ENCODE peak calls at places on chromosomes 12 and 14, in five cellular contexts. S, M, K, G and I are unnamed samples.

GRCh38 chr14:99757331-99758070 is 35.7 kb upstream of the EML1 start:
- DNase-seq in S (no peak), M (peak), K (no peak), G (peak), I (no peak)

GRCh38 chr12:60144395-60144794 is 548.6 kb downstream of the SLC16A7 start:
- DNase-seq in S (no peak), M (no peak), K (no peak), G (no peak), I (no peak)

GRCh38 chr14:51972566-51972965 is 16.8 kb upstream of the RTRAF start:
- DNase-seq in S (no peak), M (no peak), K (no peak), G (no peak), I (no peak)

GRCh38 chr12:124464830-124465229 is 102.6 kb downstream of the NCOR2 start:
- DNase-seq in S (no peak), M (no peak), K (no peak), G (no peak), I (no peak)

GRCh38 chr12:94603434-94604068 is 46.8 kb downstream of the TMCC3 start:
- DNase-seq in S (peak), M (peak), K (peak), G (no peak), I (no peak)

GRCh38 chr12:40336573-40337199 is 111.9 kb downstream of the LRRK2 start:
- DNase-seq in S (no peak), M (peak), K (no peak), G (no peak), I (no peak)

GRCh38 chr12:3530548-3530947 is 39.5 kb downstream of the PRMT8 start:
- DNase-seq in S (no peak), M (no peak), K (no peak), G (peak), I (no peak)

GRCh38 chr12:100578923-100579322 is 5.4 kb downstream of the GAS2L3 start:
- DNase-seq in S (no peak), M (no peak), K (no peak), G (no peak), I (no peak)

GRCh38 chr12:96434107-96434506 is 33.9 kb upstream of the CDK17 start:
- DNase-seq in S (peak), M (no peak), K (no peak), G (no peak), I (no peak)

GRCh38 chr12:4412056-4412455 is 32.5 kb upstream of the FGF23 start:
- DNase-seq in S (no peak), M (no peak), K (no peak), G (no peak), I (no peak)

GRCh38 chr14:104135121-104135903 is 3.1 kb upstream of the KIF26A start:
- DNase-seq in S (no peak), M (peak), K (no peak), G (no peak), I (peak)

GRCh38 chr12:96294831-96295230 is 100.7 kb downstream of the ELK3 start:
- DNase-seq in S (no peak), M (no peak), K (no peak), G (no peak), I (no peak)

GRCh38 chr14:100115726-100116125 is 43.7 kb downstream of the DEGS2 start:
- DNase-seq in S (no peak), M (no peak), K (no peak), G (no peak), I (no peak)

GRCh38 chr14:52253503-52253902 is 14.0 kb upstream of the PTGDR start:
- DNase-seq in S (no peak), M (no peak), K (no peak), G (no peak), I (no peak)

GRCh38 chr12:12432373-12432772 is 75.5 kb downstream of the BORCS5 start:
- DNase-seq in S (no peak), M (peak), K (no peak), G (no peak), I (no peak)

GRCh38 chr14:28756896-28757570 is 9.6 kb upstream of the FOXG1 start:
- DNase-seq in S (no peak), M (peak), K (no peak), G (no peak), I (no peak)

GRCh38 chr14:77346495-77346894 is 25.7 kb downstream of the GSTZ1 start:
- DNase-seq in S (no peak), M (no peak), K (no peak), G (no peak), I (no peak)

GRCh38 chr12:9756756-9757155 is 3.9 kb downstream of the CD69 start:
- DNase-seq in S (no peak), M (no peak), K (no peak), G (no peak), I (no peak)

GRCh38 chr14:60093088-60093487 is 1.4 kb downstream of the PCNX4 start:
- DNase-seq in S (no peak), M (no peak), K (no peak), G (no peak), I (no peak)

GRCh38 chr14:60094306-60094897 is 2.7 kb downstream of the PCNX4 start:
- DNase-seq in S (no peak), M (peak), K (no peak), G (no peak), I (no peak)

GRCh38 chr14:60091550-60092511 is at the start of gene PCNX4:
- DNase-seq in S (peak), M (peak), K (peak), G (peak), I (peak)

GRCh38 chr14:60092516-60092915 is 793 bp downstream of the PCNX4 start:
- DNase-seq in S (peak), M (peak), K (peak), G (no peak), I (peak)

DNA sequence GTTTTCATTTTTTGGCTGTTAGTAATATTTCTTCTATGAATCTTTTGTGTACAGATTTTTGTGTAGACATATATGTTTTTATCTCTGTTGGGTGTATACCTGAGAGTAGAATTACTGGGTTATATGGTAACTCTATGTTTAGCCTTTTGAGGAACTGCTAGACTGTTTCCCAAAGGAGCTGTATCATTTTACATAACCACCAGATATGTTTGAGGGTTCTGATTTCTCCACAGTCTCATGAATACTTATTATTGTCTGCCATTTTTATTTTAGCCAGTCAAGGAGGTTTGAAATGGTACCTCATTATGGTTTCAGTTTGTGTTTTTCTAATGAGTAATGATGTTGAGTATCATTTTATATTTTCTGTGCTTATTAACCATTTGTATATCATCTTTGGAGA is 1.9 kb downstream of the PCNX4 start:
- DNase-seq in S (no peak), M (no peak), K (no peak), G (no peak), I (no peak)
- H3K4me3 ChIP-seq in S (no peak), M (peak), K (no peak), G (peak), I (peak)

GRCh38 chr14:58298880-58299664 is 717 bp downstream of the ARID4A start:
- DNase-seq in S (peak), M (no peak), K (peak), G (no peak), I (peak)

GRCh38 chr14:58298477-58298879 is at the start of gene ARID4A:
- DNase-seq in S (peak), M (no peak), K (peak), G (no peak), I (peak)

GRCh38 chr14:58297412-58297761 is 968 bp upstream of the ARID4A start:
- DNase-seq in S (no peak), M (no peak), K (no peak), G (peak), I (no peak)

GRCh38 chr14:58296731-58297130 is 1.6 kb upstream of the ARID4A start:
- DNase-seq in S (no peak), M (no peak), K (no peak), G (no peak), I (no peak)

GRCh38 chr14:58297762-58298476 is 436 bp upstream of the ARID4A start:
- DNase-seq in S (peak), M (peak), K (peak), G (peak), I (peak)
- TF ChIP-seq POLR2A in S (peak), M (peak), K (peak), G (no peak), I (peak)

DNA sequence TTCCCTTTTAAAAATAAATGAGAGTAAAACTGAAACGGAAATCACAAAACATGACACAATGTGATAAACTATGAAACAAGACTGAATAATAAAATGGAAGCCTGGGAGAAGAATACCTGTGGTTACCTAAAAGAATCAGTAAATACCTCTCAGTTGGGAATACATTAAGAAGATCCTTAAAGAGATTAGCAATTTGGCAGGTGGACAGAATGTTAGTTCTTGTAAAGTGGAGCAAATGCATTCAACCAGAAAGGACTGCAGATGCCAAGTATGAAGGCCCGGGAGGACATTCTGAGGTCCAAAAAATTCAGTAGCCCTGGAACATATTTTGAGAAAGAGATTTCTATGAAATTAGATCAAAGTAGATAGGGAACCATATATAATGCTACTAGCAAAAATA is 861.3 kb upstream of the SEL1L start:
- DNase-seq in S (no peak), M (no peak), K (no peak), G (no peak), I (no peak)
- H3K27ac ChIP-seq in S (no peak), M (no peak), K (no peak), G (no peak), I (no peak)

GRCh38 chr12:113471619-113472171 is at the start of gene LHX5:
- DNase-seq in S (no peak), M (peak), K (no peak), G (no peak), I (no peak)

GRCh38 chr12:113469224-113469652 is 2.4 kb downstream of the LHX5 start:
- DNase-seq in S (no peak), M (no peak), K (no peak), G (no peak), I (no peak)

GRCh38 chr12:113469893-113470743 is 1.6 kb downstream of the LHX5 start:
- DNase-seq in S (no peak), M (no peak), K (no peak), G (no peak), I (no peak)

GRCh38 chr12:113472191-113473190 is 820 bp upstream of the LHX5 start:
- DNase-seq in S (no peak), M (no peak), K (no peak), G (no peak), I (no peak)

GRCh38 chr12:113470871-113471618 is 626 bp downstream of the LHX5 start:
- DNase-seq in S (no peak), M (no peak), K (no peak), G (no peak), I (no peak)
- H3K4me3 ChIP-seq in S (no peak), M (no peak), K (no peak), G (no peak), I (no peak)

GRCh38 chr12:1787714-1788113 is 32.7 kb upstream of the LRTM2 start:
- DNase-seq in S (no peak), M (no peak), K (no peak), G (no peak), I (no peak)
- TF ChIP-seq POLR2A in S (no peak), M (no peak), K (no peak), G (no peak), I (no peak)